ENCODE peak calls at places on chromosome 6, in six cellular contexts. U is A549, Y is WTC11, C is HepG2, V is H1, K is K562. S is an unnamed sample.

GRCh38 chr6:89564752-89565427 is 73.7 kb downstream of the LYRM2 start:
- DNase-seq in U (no peak), Y (no peak), C (peak; percentile 61), V (no peak), K (no peak), S (no peak)

GRCh38 chr6:111769365-111770127 is 103.7 kb downstream of the FYN start:
- DNase-seq in U (no peak), Y (no peak), C (no peak), V (no peak), K (no peak), S (no peak)

GRCh38 chr6:10510592-10511367 is 10.4 kb upstream of the GCNT2 start:
- DNase-seq in U (peak; percentile 62), Y (peak; percentile 75), C (peak; percentile 76), V (no peak), K (peak; percentile 78), S (peak; percentile 75)

GRCh38 chr6:99473730-99474129 is 41.5 kb downstream of the USP45 start:
- DNase-seq in U (no peak), Y (no peak), C (no peak), V (no peak), K (no peak), S (no peak)

GRCh38 chr6:126947070-126947469 is 171.4 kb upstream of the RSPO3 start:
- DNase-seq in U (no peak), Y (no peak), C (no peak), V (no peak), K (no peak), S (no peak)

GRCh38 chr6:37988696-37989095 is 169.2 kb downstream of the ZFAND3 start:
- DNase-seq in U (no peak), Y (no peak), C (no peak), V (no peak), K (no peak), S (no peak)

GRCh38 chr6:129212081-129212480 is 329.1 kb downstream of the LAMA2 start:
- DNase-seq in U (no peak), Y (no peak), C (no peak), V (no peak), K (no peak), S (no peak)

GRCh38 chr6:7389162-7389450 is 436 bp downstream of the CAGE1 start:
- DNase-seq in U (peak; percentile 44), Y (no peak), C (no peak), V (no peak), K (peak; percentile 83), S (no peak)

GRCh38 chr6:164034602-164035140 is 620.2 kb downstream of the QKI start:
- DNase-seq in U (no peak), Y (no peak), C (no peak), V (no peak), K (no peak), S (no peak)

GRCh38 chr6:108277831-108278230 is 17.0 kb upstream of the SNX3 start:
- DNase-seq in U (no peak), Y (no peak), C (no peak), V (no peak), K (peak; percentile 32), S (no peak)

GRCh38 chr6:163419413-163420314 is 5.1 kb downstream of the QKI start:
- DNase-seq in U (no peak), Y (no peak), C (no peak), V (no peak), K (peak; percentile 27), S (peak; percentile 66)

GRCh38 chr6:25337004-25337403 is 57.8 kb downstream of the CARMIL1 start:
- DNase-seq in U (no peak), Y (no peak), C (no peak), V (no peak), K (no peak), S (no peak)

GRCh38 chr6:12233693-12234551 is 56.2 kb upstream of the EDN1 start:
- DNase-seq in U (peak; percentile 27), Y (no peak), C (peak; percentile 67), V (peak; percentile 15), K (peak; percentile 54), S (peak; percentile 86)

GRCh38 chr6:134741193-134741521 is 208.7 kb downstream of the ALDH8A1 start:
- DNase-seq in U (no peak), Y (peak; percentile 36), C (no peak), V (no peak), K (no peak), S (no peak)

GRCh38 chr6:33616913-33617312 is 4.2 kb upstream of the ITPR3 start:
- DNase-seq in U (no peak), Y (no peak), C (no peak), V (no peak), K (no peak), S (no peak)

GRCh38 chr6:12637960-12638641 is 78.5 kb upstream of the PHACTR1 start:
- DNase-seq in U (peak; percentile 2), Y (peak; percentile 79), C (peak; percentile 48), V (peak; percentile 58), K (peak; percentile 60), S (peak; percentile 67)

GRCh38 chr6:1250489-1251197 is 61.3 kb upstream of the FOXQ1 start:
- DNase-seq in U (no peak), Y (no peak), C (no peak), V (no peak), K (no peak), S (no peak)

GRCh38 chr6:35583893-35584688 is 71.4 kb upstream of the TULP1 start:
- DNase-seq in U (no peak), Y (peak; percentile 75), C (peak; percentile 78), V (peak; percentile 23), K (peak; percentile 81), S (peak; percentile 82)

GRCh38 chr6:118660218-118660569 is 8.8 kb upstream of the CEP85L start:
- DNase-seq in U (no peak), Y (no peak), C (no peak), V (no peak), K (peak; percentile 89), S (peak; percentile 48)

DNA sequence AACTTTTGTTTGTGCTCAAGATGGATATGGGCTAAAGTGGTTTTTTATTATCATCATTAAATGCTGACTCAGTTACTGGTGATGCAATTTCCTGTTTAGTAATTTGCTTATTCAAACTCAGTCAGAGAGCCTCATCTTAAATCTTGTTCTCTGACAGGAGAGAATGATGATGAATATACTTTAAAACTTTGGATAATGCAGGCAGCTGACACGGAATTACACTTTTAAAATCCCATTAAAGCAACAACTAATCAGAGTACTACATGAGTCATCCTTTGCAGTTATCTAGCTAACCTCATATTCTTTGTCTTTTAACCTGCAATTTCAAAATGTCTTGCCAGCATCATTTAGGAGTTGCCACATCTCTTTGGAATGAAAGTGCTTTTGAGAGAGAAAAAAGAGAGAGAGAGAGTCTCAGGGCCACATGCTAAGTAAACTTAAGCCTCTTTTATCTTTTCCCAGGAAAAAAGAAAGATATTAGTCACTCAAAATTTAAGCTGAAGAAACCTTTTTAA is 9.2 kb upstream of the C6orf141 start:
- DNase-seq in U (peak; percentile 46), Y (no peak), C (peak; percentile 57), V (no peak), K (peak; percentile 31), S (peak; percentile 67)
- TF ChIP-seq JUN in U (peak; percentile 91), Y (no peak), C (no peak), V (no peak), K (no peak), S (peak; percentile 42)

DNA sequence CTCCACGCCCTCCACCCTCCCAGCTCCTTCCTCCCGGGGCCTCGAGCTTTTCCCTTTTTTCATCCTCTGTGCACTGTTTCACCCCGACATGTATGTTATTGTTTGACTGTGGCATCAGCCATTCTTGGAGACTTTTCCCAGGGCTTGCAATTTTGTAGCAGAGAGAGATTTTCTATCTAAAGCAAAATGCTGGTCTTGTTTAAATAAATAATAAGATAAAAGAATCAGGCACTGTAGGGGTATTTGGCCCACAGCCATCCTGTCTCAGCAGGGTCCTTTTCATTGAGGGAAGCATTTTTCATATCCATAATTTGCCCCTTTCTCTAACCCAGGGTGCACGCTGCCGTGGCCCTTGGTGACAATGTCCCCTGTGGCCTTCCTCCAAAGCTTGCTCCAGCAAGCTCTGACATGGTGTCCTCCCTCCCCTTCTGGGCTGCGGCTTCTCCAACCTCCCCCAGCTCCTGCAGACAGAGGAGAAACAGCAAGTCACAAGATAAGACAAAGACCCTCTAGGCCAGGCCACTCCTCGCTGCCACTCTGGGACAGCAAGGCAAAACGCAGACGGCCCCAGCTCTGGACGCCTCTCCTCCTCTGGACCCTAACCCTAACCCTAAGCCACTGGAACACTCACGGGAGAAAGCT is 117.7 kb downstream of the MYLK4 start:
- DNase-seq in U (no peak), Y (no peak), C (no peak), V (no peak), K (no peak), S (no peak)
- TF ChIP-seq JUN in U (no peak), Y (no peak), C (no peak), V (no peak), K (no peak), S (no peak)

DNA sequence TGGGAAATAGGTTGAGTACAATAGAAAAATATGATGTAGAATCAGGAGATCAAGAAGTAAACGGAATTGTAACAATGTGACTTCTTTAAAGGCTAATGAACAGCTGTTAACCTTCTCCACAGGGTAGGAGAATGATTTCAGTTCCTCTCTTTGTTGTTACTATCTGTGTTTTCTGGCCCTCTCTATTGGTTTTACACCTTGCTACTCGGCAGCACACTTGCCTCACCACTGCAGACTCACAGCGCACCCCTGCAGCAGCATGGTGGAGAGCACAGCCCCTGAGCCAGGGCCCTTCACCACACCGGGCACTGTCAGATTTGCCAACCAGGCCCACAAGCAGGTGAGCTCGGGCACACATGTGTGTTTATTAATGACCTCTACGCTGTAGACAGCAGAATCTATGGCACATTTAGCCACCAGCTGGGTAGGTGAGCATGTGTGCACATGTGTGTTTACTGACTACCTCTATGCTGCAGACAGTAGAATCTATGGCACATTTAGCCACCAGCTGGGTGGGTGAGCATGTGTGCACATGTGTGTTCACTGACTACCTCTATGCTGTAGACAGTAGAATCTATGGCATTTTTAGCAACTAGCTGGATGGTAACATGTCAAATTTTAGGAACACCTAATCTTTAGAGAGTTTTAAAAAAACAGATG is 16.8 kb downstream of the SFT2D1 start:
- DNase-seq in U (no peak), Y (no peak), C (no peak), V (no peak), K (no peak), S (no peak)
- TF ChIP-seq JUN in U (no peak), Y (no peak), C (no peak), V (no peak), K (no peak), S (no peak)

DNA sequence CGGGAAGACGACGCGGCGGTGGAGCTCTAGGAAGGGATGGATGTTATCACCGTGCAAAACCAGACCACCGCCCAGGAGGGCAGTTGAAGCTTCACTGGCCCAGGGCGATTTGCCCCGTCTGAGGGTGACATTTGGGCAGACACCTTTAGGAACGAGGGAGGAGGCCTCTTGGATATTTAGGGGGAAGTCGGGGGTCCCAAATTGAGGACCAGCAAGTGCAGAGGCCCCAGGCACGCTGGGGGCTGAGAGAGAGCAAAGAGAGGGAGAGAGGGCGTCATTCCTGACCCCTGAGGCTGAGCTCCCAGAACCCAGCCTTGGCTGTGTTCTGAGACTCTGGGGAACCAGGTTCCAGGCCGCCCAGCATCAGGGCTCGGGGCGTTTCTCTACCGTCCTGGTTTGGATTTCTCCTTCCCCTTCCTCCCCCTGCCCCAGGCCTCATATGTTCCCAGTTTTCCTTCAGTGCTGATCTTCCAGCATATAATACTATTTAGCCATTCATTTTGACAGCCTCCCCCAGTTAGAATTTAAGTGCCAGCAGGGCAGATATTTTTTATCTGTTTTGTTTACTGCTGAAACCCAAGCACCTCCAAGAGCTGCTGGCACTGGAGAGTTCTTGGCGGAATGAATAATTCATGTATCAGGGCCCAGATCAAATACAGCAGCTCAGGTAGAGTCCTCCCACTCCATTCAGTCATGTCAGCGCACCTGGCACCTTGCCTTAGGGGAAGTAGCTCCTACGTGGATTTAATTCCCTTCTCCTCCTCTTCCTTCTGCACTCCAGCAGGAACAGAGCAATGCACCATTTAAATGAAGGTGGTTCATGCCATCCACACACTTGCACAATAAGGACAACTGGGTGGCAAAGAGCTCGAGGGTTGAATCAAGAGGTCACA is 23.3 kb upstream of the FRMD1 start:
- DNase-seq in U (no peak), Y (no peak), C (no peak), V (no peak), K (no peak), S (no peak)
- TF ChIP-seq JUN in U (no peak), Y (no peak), C (no peak), V (no peak), K (no peak), S (no peak)